ENCODE peak calls at places on chromosomes 1 and 21, in six cellular contexts. S is brain pericyte; K is activated CD4-positive, alpha-beta T cell treated with anti-CD3 and anti-CD28 coated beads for 24 hours; V is cardiac fibroblast; M is hypothalamus; L is IMR-90. P is an unnamed sample.

GRCh38 chr1:52210044-52210443 is 68.2 kb downstream of the ZFYVE9 start:
- DNase-seq in S (no peak), K (no peak), V (no peak), M (no peak), L (no peak), P (no peak)

GRCh38 chr1:178341218-178341956 is 155.4 kb downstream of the CLEC20A start:
- DNase-seq in S (peak), K (no peak), V (peak), M (no peak), L (peak), P (no peak)

GRCh38 chr1:38135621-38136414 is 89.2 kb upstream of the POU3F1 start:
- DNase-seq in S (no peak), K (no peak), V (no peak), M (no peak), L (no peak), P (no peak)

GRCh38 chr1:53391982-53392381 is 64.1 kb upstream of the LRP8 start:
- DNase-seq in S (no peak), K (no peak), V (no peak), M (no peak), L (peak), P (no peak)

GRCh38 chr1:115768549-115768948 is at the start of gene CASQ2:
- DNase-seq in S (no peak), K (no peak), V (no peak), M (no peak), L (no peak), P (no peak)

GRCh38 chr1:95007687-95008086 is 65.1 kb downstream of the ALG14 start:
- DNase-seq in S (no peak), K (no peak), V (no peak), M (no peak), L (no peak), P (no peak)

GRCh38 chr1:25198731-25199231 is 33.5 kb downstream of the SYF2 start:
- DNase-seq in S (no peak), K (no peak), V (peak), M (no peak), L (no peak), P (peak)

GRCh38 chr1:67227196-67227595 is 60.9 kb downstream of the IL23R start:
- DNase-seq in S (no peak), K (no peak), V (peak), M (no peak), L (no peak), P (no peak)

GRCh38 chr1:23403038-23403336 is 21.6 kb downstream of the TCEA3 start:
- DNase-seq in S (no peak), K (no peak), V (peak), M (no peak), L (peak), P (no peak)

GRCh38 chr1:42730988-42731387 is 9.0 kb downstream of the CLDN19 start:
- DNase-seq in S (no peak), K (peak), V (peak), M (no peak), L (no peak), P (no peak)

GRCh38 chr1:5598824-5599395 is 393.3 kb downstream of the NPHP4 start:
- DNase-seq in S (no peak), K (no peak), V (no peak), M (no peak), L (no peak), P (no peak)

GRCh38 chr1:21956720-21957552 is 19.8 kb upstream of the HSPG2 start:
- DNase-seq in S (no peak), K (peak), V (peak), M (no peak), L (peak), P (no peak)

GRCh38 chr1:223423641-223424233 is 30.5 kb downstream of the CCDC185 start:
- DNase-seq in S (no peak), K (no peak), V (no peak), M (no peak), L (peak), P (no peak)

GRCh38 chr21:42154237-42155044 is 64.5 kb upstream of the ABCG1 start:
- DNase-seq in S (no peak), K (no peak), V (no peak), M (no peak), L (no peak), P (no peak)

GRCh38 chr1:84365225-84366221 is 32.8 kb upstream of the DNASE2B start:
- DNase-seq in S (peak), K (no peak), V (peak), M (no peak), L (peak), P (no peak)

GRCh38 chr21:44867999-44868700 is 5.3 kb downstream of the PTTG1IP start:
- DNase-seq in S (no peak), K (no peak), V (peak), M (no peak), L (no peak), P (no peak)

GRCh38 chr1:184160236-184160635 is 108.7 kb downstream of the TSEN15 start:
- DNase-seq in S (no peak), K (no peak), V (peak), M (no peak), L (peak), P (no peak)

GRCh38 chr1:9233241-9233941 is 1.2 kb upstream of the H6PD start:
- DNase-seq in S (no peak), K (no peak), V (peak), M (no peak), L (peak), P (peak)

GRCh38 chr1:125064481-125064880 is 3879.7 kb downstream of the SRGAP2C start:
- DNase-seq in S (no peak), K (no peak), V (no peak), M (no peak), L (no peak), P (no peak)

GRCh38 chr1:9849691-9850441 is 26.1 kb upstream of the CLSTN1 start:
- DNase-seq in S (no peak), K (no peak), V (no peak), M (no peak), L (no peak), P (no peak)

GRCh38 chr1:14968251-14968812 is 185.2 kb upstream of the TMEM51 start:
- DNase-seq in S (peak), K (no peak), V (peak), M (no peak), L (peak), P (peak)